ENCODE peak calls at places on chromosomes 3 and 15, in four cellular contexts. One of them, this sample, is unnamed.

GRCh38 chr3:115217678-115218451 is 70.8 kb upstream of the ZBTB20 start:
- DNase-seq in mesendoderm: peak
- DNase-seq in H1: peak
- DNase-seq in IMR-90: peak
- DNase-seq in this sample: no peak

GRCh38 chr15:34691024-34691423 is 63.8 kb downstream of the GJD2 start:
- DNase-seq in IMR-90: peak
- DNase-seq in H1: no peak
- DNase-seq in mesendoderm: no peak
- DNase-seq in this sample: no peak

GRCh38 chr3:48524970-48525369 is 21.0 kb upstream of the SHISA5 start:
- DNase-seq in mesendoderm: no peak
- DNase-seq in H1: no peak
- DNase-seq in IMR-90: no peak
- DNase-seq in this sample: no peak

GRCh38 chr3:188468672-188469071 is 314.7 kb downstream of the LPP start:
- DNase-seq in IMR-90: no peak
- DNase-seq in H1: no peak
- DNase-seq in mesendoderm: no peak
- DNase-seq in this sample: no peak

GRCh38 chr15:39855400-39855799 is 64.7 kb downstream of the GPR176 start:
- DNase-seq in IMR-90: peak
- DNase-seq in H1: no peak
- DNase-seq in mesendoderm: no peak
- DNase-seq in this sample: no peak

GRCh38 chr3:154956815-154957214 is 123.3 kb upstream of the MME start:
- DNase-seq in H1: no peak
- DNase-seq in IMR-90: no peak
- DNase-seq in mesendoderm: no peak
- DNase-seq in this sample: no peak

GRCh38 chr3:40615110-40615915 is 90.6 kb downstream of the ZNF621 start:
- DNase-seq in mesendoderm: peak
- DNase-seq in H1: peak
- DNase-seq in IMR-90: no peak
- DNase-seq in this sample: peak

GRCh38 chr3:102096066-102096465 is 246.8 kb downstream of the NFKBIZ start:
- DNase-seq in H1: no peak
- DNase-seq in IMR-90: no peak
- DNase-seq in mesendoderm: no peak
- DNase-seq in this sample: no peak

GRCh38 chr3:47567149-47567548 is 11.5 kb downstream of the CSPG5 start:
- DNase-seq in mesendoderm: no peak
- DNase-seq in H1: no peak
- DNase-seq in IMR-90: no peak
- DNase-seq in this sample: no peak

GRCh38 chr15:65532738-65533051 is 2.4 kb downstream of the HACD3 start:
- DNase-seq in mesendoderm: no peak
- DNase-seq in H1: no peak
- DNase-seq in IMR-90: peak
- DNase-seq in this sample: no peak

GRCh38 chr3:150469031-150469930 is 61.2 kb downstream of the TSC22D2 start:
- DNase-seq in IMR-90: peak
- DNase-seq in mesendoderm: peak
- DNase-seq in H1: peak
- DNase-seq in this sample: peak

GRCh38 chr3:62361824-62362223 is 11.5 kb downstream of the FEZF2 start:
- DNase-seq in mesendoderm: peak
- DNase-seq in H1: no peak
- DNase-seq in IMR-90: no peak
- DNase-seq in this sample: peak

GRCh38 chr3:5651351-5651750 is 463.8 kb downstream of the EDEM1 start:
- DNase-seq in H1: no peak
- DNase-seq in mesendoderm: no peak
- DNase-seq in IMR-90: no peak
- DNase-seq in this sample: no peak
- H4K5ac ChIP-seq in H1: no peak
- H4K5ac ChIP-seq in mesendoderm: no peak
- H4K5ac ChIP-seq in IMR-90: no peak
- H4K5ac ChIP-seq in this sample: no peak

GRCh38 chr3:132722165-132723023 is at the start of gene NPHP3:
- DNase-seq in IMR-90: peak
- DNase-seq in H1: peak
- DNase-seq in mesendoderm: peak
- DNase-seq in this sample: peak
- H3K18ac ChIP-seq in IMR-90: peak
- H3K18ac ChIP-seq in H1: peak
- H3K18ac ChIP-seq in mesendoderm: peak
- H3K18ac ChIP-seq in this sample: peak

DNA sequence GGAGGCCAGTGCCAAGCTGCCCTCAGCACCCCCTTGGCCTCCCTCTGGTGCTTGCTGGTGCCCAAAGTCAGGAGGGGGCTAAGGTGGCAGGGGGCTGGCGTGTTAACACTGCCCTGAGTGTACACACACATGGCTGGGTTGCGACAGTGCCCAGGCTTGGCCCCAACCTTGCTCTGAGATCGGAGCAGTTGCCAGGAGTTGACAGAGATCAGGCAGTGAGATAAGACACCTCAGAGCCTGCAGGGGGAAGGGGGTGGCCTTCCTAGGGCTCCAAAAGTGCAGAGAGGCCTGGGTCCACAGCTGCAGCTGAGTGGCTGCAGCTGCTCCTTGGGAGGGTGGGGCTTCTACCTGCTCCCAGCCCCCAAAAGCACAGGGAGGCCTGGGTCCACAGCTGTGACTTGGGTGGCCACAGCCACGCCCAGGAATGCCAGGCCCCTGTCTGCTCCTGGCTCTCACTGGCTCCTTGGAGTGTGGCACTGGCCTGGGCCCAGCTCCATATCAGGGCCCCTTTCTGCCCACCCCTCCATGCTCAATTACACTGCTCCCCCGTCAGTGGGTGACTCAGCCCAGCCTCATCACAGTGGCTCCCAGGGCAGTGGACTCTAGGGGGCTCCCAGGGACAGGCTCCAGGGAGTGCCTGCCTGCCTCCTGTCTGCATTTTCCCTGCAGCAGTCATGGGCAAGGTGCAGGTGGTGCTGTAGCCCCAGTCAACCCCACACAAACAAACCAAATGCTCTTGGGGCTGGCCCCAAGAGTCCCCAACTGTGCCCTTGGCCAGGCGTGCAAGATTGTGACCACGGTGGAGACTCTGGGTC is 56.4 kb upstream of the C15orf39 start:
- DNase-seq in H1: no peak
- DNase-seq in IMR-90: no peak
- DNase-seq in mesendoderm: no peak
- DNase-seq in this sample: no peak
- H4K5ac ChIP-seq in H1: no peak
- H4K5ac ChIP-seq in IMR-90: no peak
- H4K5ac ChIP-seq in mesendoderm: no peak
- H4K5ac ChIP-seq in this sample: no peak

GRCh38 chr3:69784854-69785523 is 45.7 kb downstream of the MITF start:
- DNase-seq in mesendoderm: no peak
- DNase-seq in IMR-90: peak
- DNase-seq in H1: no peak
- DNase-seq in this sample: no peak

GRCh38 chr3:69787436-69788168 is 48.3 kb downstream of the MITF start:
- DNase-seq in H1: no peak
- DNase-seq in mesendoderm: peak
- DNase-seq in IMR-90: peak
- DNase-seq in this sample: no peak

GRCh38 chr3:69786854-69787253 is 47.6 kb downstream of the MITF start:
- DNase-seq in mesendoderm: no peak
- DNase-seq in H1: no peak
- DNase-seq in IMR-90: no peak
- DNase-seq in this sample: no peak

GRCh38 chr3:69781593-69781992 is 42.3 kb downstream of the MITF start:
- DNase-seq in H1: no peak
- DNase-seq in IMR-90: no peak
- DNase-seq in mesendoderm: no peak
- DNase-seq in this sample: no peak

GRCh38 chr3:69785769-69786311 is 46.6 kb downstream of the MITF start:
- DNase-seq in mesendoderm: peak
- DNase-seq in IMR-90: no peak
- DNase-seq in H1: no peak
- DNase-seq in this sample: no peak
- H3K18ac ChIP-seq in mesendoderm: no peak
- H3K18ac ChIP-seq in IMR-90: peak
- H3K18ac ChIP-seq in H1: no peak
- H3K18ac ChIP-seq in this sample: no peak

DNA sequence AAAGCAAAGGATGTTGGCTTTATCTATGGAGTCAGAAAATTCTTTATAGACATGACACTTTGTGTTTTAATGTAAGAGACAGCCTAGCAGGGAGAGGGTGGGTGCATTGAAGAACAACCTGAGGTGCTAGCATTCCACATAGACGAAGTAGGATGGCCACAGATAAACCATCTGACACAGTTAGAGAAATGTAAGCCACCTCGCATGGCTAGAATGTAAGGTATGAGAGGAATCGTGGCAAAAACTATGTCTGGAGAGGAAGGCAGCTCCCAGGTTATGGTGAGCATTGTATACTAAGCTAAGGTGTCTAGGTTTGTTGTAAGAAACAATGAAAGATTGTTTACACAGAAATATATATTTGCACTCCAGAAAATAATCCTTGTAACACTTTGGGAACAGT is 194.0 kb upstream of the SLITRK3 start:
- DNase-seq in mesendoderm: peak
- DNase-seq in H1: no peak
- DNase-seq in IMR-90: no peak
- DNase-seq in this sample: no peak
- H4K5ac ChIP-seq in mesendoderm: no peak
- H4K5ac ChIP-seq in H1: no peak
- H4K5ac ChIP-seq in IMR-90: no peak
- H4K5ac ChIP-seq in this sample: no peak

GRCh38 chr3:128408693-128409620 is 57.7 kb downstream of the DNAJB8 start:
- DNase-seq in H1: no peak
- DNase-seq in mesendoderm: no peak
- DNase-seq in IMR-90: no peak
- DNase-seq in this sample: no peak
- H3K18ac ChIP-seq in H1: no peak
- H3K18ac ChIP-seq in mesendoderm: no peak
- H3K18ac ChIP-seq in IMR-90: no peak
- H3K18ac ChIP-seq in this sample: no peak

DNA sequence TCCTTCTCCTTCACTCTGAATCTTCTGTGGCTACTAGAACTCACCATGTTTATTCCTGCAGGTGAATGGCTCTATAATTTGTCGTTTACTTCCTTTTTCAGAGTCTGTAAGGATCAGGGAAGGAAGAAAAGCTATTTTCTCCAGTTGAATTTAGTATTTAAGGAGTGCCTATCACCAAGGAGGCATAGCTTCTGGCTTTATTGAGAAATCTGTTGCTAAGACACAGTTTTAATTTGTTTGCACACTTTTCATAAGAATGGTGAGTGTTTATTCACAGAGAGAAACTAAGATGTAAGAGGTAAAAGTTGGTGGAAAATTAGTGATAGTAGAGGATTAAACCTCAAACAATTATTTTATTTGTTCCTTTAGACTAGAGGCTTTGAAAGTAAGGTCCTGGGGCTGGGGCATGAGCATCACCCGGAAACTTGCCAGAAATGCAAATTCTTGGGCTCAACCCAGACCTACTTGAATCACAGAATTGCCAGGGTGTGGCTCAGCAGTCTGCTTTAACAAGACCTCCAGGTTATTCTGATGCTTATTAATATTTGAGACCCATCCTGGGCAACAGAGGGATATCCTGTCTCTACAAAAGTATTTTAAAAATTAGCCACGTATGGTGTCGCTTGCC is 461.3 kb downstream of the AGBL1 start:
- DNase-seq in IMR-90: no peak
- DNase-seq in mesendoderm: no peak
- DNase-seq in H1: no peak
- DNase-seq in this sample: no peak
- H4K5ac ChIP-seq in IMR-90: no peak
- H4K5ac ChIP-seq in mesendoderm: no peak
- H4K5ac ChIP-seq in H1: no peak
- H4K5ac ChIP-seq in this sample: no peak

GRCh38 chr15:40873625-40874561 is at the start of gene RHOV:
- DNase-seq in H1: peak
- DNase-seq in IMR-90: peak
- DNase-seq in mesendoderm: peak
- DNase-seq in this sample: peak
- H3K18ac ChIP-seq in H1: peak
- H3K18ac ChIP-seq in IMR-90: no peak
- H3K18ac ChIP-seq in mesendoderm: no peak
- H3K18ac ChIP-seq in this sample: no peak

DNA sequence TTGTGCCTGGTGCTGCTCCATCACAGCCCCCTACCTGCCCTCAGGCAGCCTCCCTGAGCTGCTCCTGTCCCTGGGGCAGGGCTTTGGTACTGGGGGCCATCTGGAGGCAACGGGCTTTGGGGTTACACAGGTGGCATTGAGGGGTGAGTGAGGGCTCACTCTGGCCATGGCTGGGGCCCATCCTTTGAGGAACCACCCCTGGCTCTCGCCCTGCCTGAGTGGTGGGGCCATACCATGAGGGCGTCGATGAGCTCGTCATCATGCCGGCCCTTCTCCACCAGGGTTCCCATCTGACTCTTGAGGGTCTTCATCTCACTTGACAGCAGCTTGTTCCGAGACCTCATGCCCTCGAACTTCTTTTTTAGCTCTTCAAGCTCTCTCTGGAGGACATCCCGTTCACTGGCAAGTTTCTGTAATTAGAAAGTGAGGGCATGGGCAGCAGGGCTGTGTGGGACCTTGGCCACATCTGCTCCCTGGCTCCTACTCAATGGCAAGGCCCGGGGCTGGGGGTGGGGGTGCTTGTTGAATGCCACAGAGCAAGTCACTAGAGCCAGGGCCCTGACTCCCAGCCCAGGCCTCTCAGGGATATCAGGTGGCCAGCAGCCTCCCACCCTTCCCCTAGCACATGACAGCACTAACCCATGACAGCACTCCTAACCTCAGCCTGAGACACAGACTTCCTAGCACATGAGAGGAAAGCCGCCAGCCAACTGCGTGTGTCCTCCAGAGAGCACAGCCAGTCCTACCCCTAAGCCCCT is 33.5 kb downstream of the CCDC13 start:
- DNase-seq in IMR-90: no peak
- DNase-seq in H1: no peak
- DNase-seq in mesendoderm: no peak
- DNase-seq in this sample: peak
- H4K5ac ChIP-seq in IMR-90: no peak
- H4K5ac ChIP-seq in H1: no peak
- H4K5ac ChIP-seq in mesendoderm: no peak
- H4K5ac ChIP-seq in this sample: no peak

This sample was measured in H9.